ENCODE peak calls at places on chromosomes 3 and 15, in seven cellular contexts. J is SK-N-SH, P is HCT116, C is H1, O is HepG2, X is GM12878, F is K562. H is an unnamed sample.

GRCh38 chr3:12545473-12545791 is at the start of gene MKRN2OS:
- DNase-seq in J (no peak), P (peak), O (no peak), F (no peak), C (no peak), X (no peak), H (peak)

GRCh38 chr3:173823911-173824460 is 426.4 kb downstream of the NLGN1 start:
- DNase-seq in F (no peak), O (no peak), X (no peak), J (no peak), P (no peak), C (no peak), H (no peak)

GRCh38 chr3:29755416-29755815 is 474.5 kb downstream of the RBMS3 start:
- DNase-seq in J (no peak), O (no peak), C (no peak), P (no peak), F (no peak), X (no peak), H (no peak)

GRCh38 chr15:35505152-35505551 is 40.8 kb downstream of the DPH6 start:
- DNase-seq in F (no peak), P (no peak), J (no peak), X (no peak), C (no peak), O (no peak), H (no peak)

GRCh38 chr3:13222131-13222530 is 148.9 kb upstream of the IQSEC1 start:
- DNase-seq in F (no peak), X (no peak), P (no peak), J (no peak), C (no peak), O (no peak), H (no peak)

GRCh38 chr3:154151969-154152368 is 30.8 kb downstream of the ARHGEF26 start:
- DNase-seq in F (no peak), O (no peak), P (no peak), X (no peak), J (no peak), C (no peak), H (no peak)

GRCh38 chr3:188608401-188608800 is 454.4 kb downstream of the LPP start:
- DNase-seq in X (no peak), O (no peak), P (no peak), F (no peak), J (no peak), C (no peak), H (no peak)

GRCh38 chr3:148178508-148178907 is 519.2 kb upstream of the AGTR1 start:
- DNase-seq in X (no peak), J (no peak), P (no peak), F (no peak), C (no peak), O (peak), H (no peak)

GRCh38 chr3:106420628-106421027 is 551.8 kb upstream of the CBLB start:
- DNase-seq in F (no peak), P (no peak), O (no peak), C (no peak), X (no peak), J (no peak), H (no peak)

GRCh38 chr15:65639509-65639908 is 17.8 kb downstream of the SLC24A1 start:
- DNase-seq in J (no peak), C (no peak), X (no peak), F (no peak), O (no peak), P (no peak), H (no peak)

GRCh38 chr15:65642588-65642987 is 20.9 kb downstream of the SLC24A1 start:
- DNase-seq in J (no peak), O (no peak), X (no peak), P (no peak), F (no peak), C (no peak), H (no peak)

GRCh38 chr15:65638107-65638506 is 16.4 kb downstream of the SLC24A1 start:
- DNase-seq in X (no peak), C (no peak), O (no peak), F (no peak), J (no peak), P (no peak), H (no peak)

GRCh38 chr15:65641723-65642475 is 20.2 kb downstream of the SLC24A1 start:
- DNase-seq in F (no peak), C (no peak), P (no peak), J (peak), X (no peak), O (peak), H (no peak)

DNA sequence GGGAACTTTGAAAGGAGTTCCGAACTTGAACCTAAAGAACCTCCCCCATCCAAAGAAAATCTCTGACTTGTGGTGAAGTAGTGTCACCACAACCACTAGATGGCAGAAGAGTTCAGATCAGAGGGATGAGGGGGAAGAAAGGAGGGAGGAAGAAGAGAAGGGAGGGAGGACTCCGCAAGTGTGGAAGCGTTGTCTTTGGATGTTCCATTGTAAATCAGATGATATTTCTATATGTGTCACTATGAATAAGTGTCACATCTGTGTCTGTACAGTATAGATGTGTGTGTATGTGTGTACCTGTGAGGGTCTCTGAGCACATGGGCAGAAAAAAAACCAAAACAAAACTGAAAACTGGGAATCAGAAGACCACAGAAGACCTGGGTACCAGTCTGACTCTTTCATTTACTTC is 16.9 kb downstream of the SLC24A1 start:
- DNase-seq in J (peak), F (peak), P (peak), O (peak), X (peak), C (no peak), H (peak)
- TF ChIP-seq JUND in J (no peak), F (peak), P (no peak), O (no peak), X (no peak), C (no peak), H (no peak)

DNA sequence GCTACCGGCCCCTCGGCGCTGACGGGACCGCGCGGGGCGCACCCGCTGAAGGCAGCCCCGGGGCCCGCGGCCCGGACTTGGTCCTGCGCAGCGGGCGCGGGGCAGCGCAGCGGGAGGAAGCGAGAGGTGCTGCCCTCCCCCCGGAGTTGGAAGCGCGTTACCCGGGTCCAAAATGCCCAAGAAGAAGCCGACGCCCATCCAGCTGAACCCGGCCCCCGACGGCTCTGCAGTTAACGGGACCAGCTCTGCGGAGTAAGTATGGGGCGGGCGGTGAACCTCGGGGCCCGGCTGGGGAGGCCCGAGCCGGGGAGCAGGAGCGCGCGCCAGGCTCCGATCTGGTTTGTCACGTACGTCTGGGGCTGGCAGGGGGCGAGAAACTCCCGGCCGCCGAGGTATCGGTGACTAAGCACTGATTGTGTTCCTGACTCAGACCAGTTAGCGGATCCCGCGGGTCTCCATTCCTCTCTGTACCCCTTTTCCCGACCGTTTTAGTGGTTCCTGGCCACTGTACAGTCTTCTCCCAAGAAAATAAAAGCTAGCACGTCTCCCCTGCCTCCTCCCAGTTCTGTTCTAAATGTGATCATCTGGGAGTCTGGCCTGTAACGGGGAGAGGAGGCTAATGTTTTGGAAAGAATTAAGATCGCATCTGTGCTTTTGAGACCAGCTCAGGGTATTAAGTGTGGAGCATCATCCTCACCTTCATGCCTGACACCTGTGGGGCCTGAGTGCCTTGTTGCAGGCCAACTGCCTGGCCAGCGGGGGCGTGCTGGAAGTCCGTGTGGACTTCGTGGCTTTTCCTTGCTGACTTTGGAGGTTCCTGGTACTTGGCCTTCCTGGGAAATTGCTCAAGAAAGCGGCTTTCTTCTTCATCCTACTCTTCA is 704 bp downstream of the MAP2K1 start:
- DNase-seq in C (no peak), P (no peak), O (peak), F (peak), X (no peak), J (peak), H (peak)
- TF ChIP-seq JUND in C (no peak), P (no peak), O (no peak), F (no peak), X (no peak), J (no peak), H (no peak)

GRCh38 chr3:186854954-186855353 is 12.4 kb downstream of the ADIPOQ start:
- DNase-seq in X (no peak), J (no peak), C (no peak), F (no peak), O (no peak), P (no peak), H (no peak)
- TF ChIP-seq JUND in X (no peak), J (no peak), C (no peak), F (no peak), O (no peak), P (no peak), H (no peak)

DNA sequence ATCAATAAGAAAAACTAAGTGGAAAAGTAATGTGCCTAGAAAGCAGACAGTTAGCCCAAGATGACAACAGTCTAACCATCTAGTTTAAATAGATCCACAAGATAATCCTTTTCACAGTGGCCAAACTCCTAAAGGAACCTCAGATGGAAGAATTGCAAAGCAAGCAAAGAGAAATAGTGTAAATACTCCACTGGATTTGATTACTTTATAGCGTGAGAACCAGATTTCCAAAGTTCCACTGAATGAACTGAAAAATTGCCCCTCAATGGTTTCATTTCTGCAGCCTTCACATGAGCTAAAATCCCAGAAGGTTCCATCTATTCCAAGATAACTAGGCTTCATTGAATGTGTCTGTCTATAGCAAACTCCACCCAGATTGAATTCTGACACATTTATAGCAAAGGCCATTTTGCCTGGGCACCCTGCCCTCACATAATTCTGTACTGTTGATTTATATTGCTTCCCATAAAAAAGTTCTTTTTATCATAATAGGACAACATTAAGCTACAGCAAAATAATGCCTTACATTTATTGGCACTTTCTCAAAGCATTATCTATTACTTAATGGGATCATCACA is 129.7 kb upstream of the THBS1 start:
- DNase-seq in F (no peak), P (no peak), J (no peak), X (no peak), C (no peak), O (no peak), H (no peak)
- TF ChIP-seq JUND in F (no peak), P (no peak), J (no peak), X (no peak), C (no peak), O (no peak), H (no peak)

GRCh38 chr3:193174137-193174536 is 66.9 kb upstream of the PLAAT1 start:
- DNase-seq in P (no peak), O (no peak), C (no peak), J (no peak), X (no peak), F (no peak), H (no peak)

GRCh38 chr3:193176690-193177089 is 64.3 kb upstream of the PLAAT1 start:
- DNase-seq in O (no peak), X (no peak), P (no peak), F (no peak), C (no peak), J (no peak), H (peak)
- TF ChIP-seq JUND in O (no peak), X (no peak), P (no peak), F (no peak), C (no peak), J (no peak), H (no peak)

GRCh38 chr3:156678216-156678615 is 3.8 kb downstream of the TIPARP start:
- DNase-seq in C (no peak), F (no peak), J (no peak), X (no peak), P (no peak), O (no peak), H (no peak)

GRCh38 chr3:156680243-156680930 is 6.0 kb downstream of the TIPARP start:
- DNase-seq in O (no peak), J (no peak), X (no peak), F (no peak), P (no peak), C (no peak), H (no peak)

GRCh38 chr3:156682963-156683362 is 8.6 kb downstream of the TIPARP start:
- DNase-seq in P (no peak), J (no peak), F (no peak), C (no peak), O (no peak), X (no peak), H (no peak)

GRCh38 chr3:156682491-156682890 is 8.1 kb downstream of the TIPARP start:
- DNase-seq in C (no peak), P (no peak), J (no peak), F (no peak), O (no peak), X (no peak), H (no peak)

GRCh38 chr3:156681003-156681402 is 6.6 kb downstream of the TIPARP start:
- DNase-seq in O (peak), P (no peak), F (peak), X (no peak), J (peak), C (no peak), H (peak)
- TF ChIP-seq JUND in O (no peak), P (no peak), F (no peak), X (no peak), J (no peak), C (no peak), H (peak)

GRCh38 chr15:40338041-40338657 is 2.6 kb downstream of the CCDC9B start:
- DNase-seq in F (peak), C (no peak), O (peak), J (peak), P (peak), X (no peak), H (peak)
- TF ChIP-seq JUND in F (peak), C (no peak), O (no peak), J (no peak), P (no peak), X (no peak), H (no peak)

GRCh38 chr15:69996842-69997478 is 100.8 kb downstream of the TLE3 start:
- DNase-seq in C (no peak), X (no peak), O (no peak), F (no peak), J (no peak), P (no peak), H (peak)

GRCh38 chr15:69991493-69991892 is 106.2 kb downstream of the TLE3 start:
- DNase-seq in X (no peak), O (no peak), P (no peak), J (no peak), C (no peak), F (no peak), H (no peak)

GRCh38 chr15:69992326-69992725 is 105.4 kb downstream of the TLE3 start:
- DNase-seq in O (no peak), F (no peak), X (no peak), J (no peak), P (no peak), C (no peak), H (no peak)

GRCh38 chr15:69996321-69996720 is 101.4 kb downstream of the TLE3 start:
- DNase-seq in X (no peak), O (no peak), F (no peak), P (no peak), J (peak), C (no peak), H (no peak)

DNA sequence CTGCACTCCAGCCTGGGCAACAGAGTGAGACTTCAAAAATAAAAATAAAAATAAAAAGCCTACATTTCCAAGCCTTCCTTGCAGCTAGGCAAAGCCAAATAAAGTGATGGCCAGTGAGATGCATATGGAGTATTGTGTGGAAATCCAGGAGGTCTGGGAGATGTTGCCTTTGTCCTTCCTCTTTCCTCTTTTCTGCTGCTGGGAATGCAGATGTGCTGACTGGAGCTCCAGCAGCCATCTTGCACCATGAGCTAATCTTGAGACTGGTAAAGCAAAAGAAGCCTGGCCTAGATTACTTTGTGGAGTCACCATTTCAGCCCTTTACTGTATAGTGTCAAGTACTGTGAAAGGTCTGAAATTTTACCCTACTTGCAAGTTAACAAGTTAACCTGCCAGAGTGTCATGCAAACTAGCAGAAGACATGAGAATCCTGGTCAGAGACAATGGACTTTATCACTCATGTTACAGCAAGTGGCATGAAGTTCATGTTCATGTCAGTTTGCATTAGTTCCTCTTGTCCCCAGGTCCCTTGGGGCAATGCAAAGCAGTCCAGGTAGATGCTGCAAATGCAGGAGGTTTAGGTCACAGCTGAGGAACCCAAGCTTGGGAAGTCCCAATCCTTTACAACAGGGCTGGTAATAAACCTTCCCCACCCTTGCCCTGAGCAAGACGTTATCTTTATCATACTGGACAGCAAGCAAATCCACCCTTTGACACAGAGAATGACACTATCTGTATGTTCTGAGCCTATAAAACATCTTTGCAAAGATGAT is 103.1 kb downstream of the TLE3 start:
- DNase-seq in X (no peak), C (no peak), O (no peak), F (no peak), P (no peak), J (no peak), H (no peak)
- TF ChIP-seq JUND in X (no peak), C (no peak), O (no peak), F (no peak), P (no peak), J (no peak), H (no peak)

GRCh38 chr3:172709776-172710708 is 825 bp downstream of the NCEH1 start:
- DNase-seq in P (no peak), X (no peak), J (peak), O (no peak), C (no peak), F (peak), H (peak)
- TF ChIP-seq JUND in P (no peak), X (no peak), J (no peak), O (no peak), C (no peak), F (no peak), H (no peak)

GRCh38 chr3:190261740-190262139 is 60.5 kb downstream of the CLDN1 start:
- DNase-seq in P (no peak), F (no peak), X (no peak), J (no peak), O (no peak), C (no peak), H (no peak)
- TF ChIP-seq JUND in P (no peak), F (no peak), X (no peak), J (no peak), O (no peak), C (no peak), H (peak)

H was measured in T47D.